ENCODE peak calls at places on chromosome 9, in four cellular contexts. H is right lobe of liver, K is caudate nucleus, T is heart right ventricle. R is an unnamed sample.

GRCh38 chr9:101486693-101487442 is 46.8 kb upstream of the RNF20 start:
- DNase-seq in H (peak), K (peak), T (peak), R (peak)

GRCh38 chr9:116154334-116154975 is 864 bp downstream of the PAPPA start:
- DNase-seq in H (no peak), K (no peak), T (no peak), R (no peak)

GRCh38 chr9:87395804-87396458 is 101.7 kb upstream of the DAPK1 start:
- DNase-seq in H (peak), K (no peak), T (no peak), R (no peak)

GRCh38 chr9:106718996-106719395 is 144.0 kb upstream of the ZNF462 start:
- DNase-seq in H (no peak), K (no peak), T (no peak), R (no peak)

GRCh38 chr9:117461386-117461785 is 46.5 kb upstream of the ASTN2 start:
- DNase-seq in H (no peak), K (no peak), T (no peak), R (no peak)

GRCh38 chr9:21311888-21312287 is 6.8 kb upstream of the IFNA5 start:
- DNase-seq in H (no peak), K (no peak), T (no peak), R (no peak)

GRCh38 chr9:37944671-37945481 is 40.9 kb upstream of the SLC25A51 start:
- DNase-seq in H (no peak), K (no peak), T (no peak), R (no peak)

GRCh38 chr9:77488439-77489126 is 159.5 kb downstream of the GNA14 start:
- DNase-seq in H (no peak), K (no peak), T (no peak), R (no peak)

GRCh38 chr9:72154468-72155281 is 5.4 kb downstream of the GDA start:
- DNase-seq in H (peak), K (no peak), T (no peak), R (no peak)

GRCh38 chr9:89814340-89815040 is 209.7 kb downstream of the GADD45G start:
- DNase-seq in H (no peak), K (no peak), T (no peak), R (no peak)

GRCh38 chr9:134477927-134478326 is 151.7 kb downstream of the RXRA start:
- DNase-seq in H (no peak), K (no peak), T (no peak), R (no peak)

GRCh38 chr9:88889386-88889785 is 101.9 kb upstream of the S1PR3 start:
- DNase-seq in H (no peak), K (no peak), T (no peak), R (no peak)

GRCh38 chr9:34256104-34256503 is 73.0 kb downstream of the KIF24 start:
- DNase-seq in H (no peak), K (no peak), T (no peak), R (no peak)

GRCh38 chr9:35490155-35490909 is 421 bp downstream of the RUSC2 start:
- DNase-seq in H (peak), K (peak), T (no peak), R (peak)

GRCh38 chr9:38118862-38119435 is 49.9 kb upstream of the SHB start:
- DNase-seq in H (peak), K (no peak), T (no peak), R (no peak)

GRCh38 chr9:135282001-135282731 is 194.7 kb downstream of the OLFM1 start:
- DNase-seq in H (peak), K (peak), T (peak), R (peak)

GRCh38 chr9:19924090-19924489 is 135.3 kb upstream of the SLC24A2 start:
- DNase-seq in H (no peak), K (no peak), T (no peak), R (no peak)

GRCh38 chr9:35628389-35628991 is 10.3 kb upstream of the CD72 start:
- DNase-seq in H (peak), K (no peak), T (no peak), R (no peak)

DNA sequence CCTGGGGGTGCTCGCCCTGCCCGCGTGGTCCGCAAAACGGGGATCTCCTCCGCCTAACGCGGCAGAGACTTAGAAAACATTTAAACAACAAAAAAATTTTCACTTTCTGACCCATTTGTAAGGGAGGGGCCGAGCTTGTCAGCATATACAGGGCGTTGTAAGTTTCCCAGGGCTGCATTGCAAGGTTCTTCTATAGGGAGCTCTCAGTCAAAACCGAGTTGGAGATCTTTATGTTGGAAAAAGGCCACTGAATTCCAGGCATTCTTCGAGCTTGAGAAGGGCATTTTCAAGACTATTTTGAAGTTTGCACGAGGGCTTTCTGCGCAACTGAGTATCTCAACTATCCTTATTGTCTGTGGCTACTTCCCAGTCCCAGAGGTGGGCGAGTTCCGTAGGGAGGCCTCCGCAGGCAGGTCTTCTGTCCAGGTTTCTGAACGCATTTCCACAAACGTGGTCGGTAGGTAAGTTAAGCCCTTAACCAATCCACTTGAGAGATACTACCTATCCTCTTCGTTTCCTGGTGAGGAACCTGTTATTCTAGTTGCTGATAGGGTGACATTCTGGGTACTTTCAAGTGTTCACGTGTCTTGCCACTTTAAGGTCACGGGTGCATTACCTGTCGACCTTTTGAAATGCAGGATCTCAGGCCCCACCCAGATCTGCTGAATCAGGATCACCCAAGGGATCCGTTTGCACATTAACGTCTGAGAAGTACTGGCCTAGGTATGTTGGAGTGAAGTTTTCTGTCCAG is 51.5 kb upstream of the TJP2 start:
- DNase-seq in H (peak), K (no peak), T (peak), R (no peak)
- H3K27ac ChIP-seq in H (peak), K (peak), T (peak), R (peak)

DNA sequence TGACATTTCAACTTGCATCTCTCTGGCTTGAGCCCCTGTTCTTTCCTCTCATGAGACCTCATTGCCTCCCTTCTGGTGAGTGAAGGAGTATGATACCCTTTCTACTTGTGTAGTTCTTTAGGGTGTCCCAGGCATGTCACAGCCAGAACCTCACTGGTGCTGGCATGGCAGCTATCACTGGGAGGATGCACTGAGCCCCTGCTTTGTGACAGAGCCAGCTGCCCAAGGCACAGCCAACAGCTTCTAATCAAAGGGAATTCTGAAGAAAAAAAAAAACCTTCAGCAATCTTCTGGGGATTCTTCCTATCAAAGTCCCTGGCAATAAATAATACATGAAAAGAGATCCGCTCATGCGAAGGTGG is 652.6 kb upstream of the KLF4 start:
- DNase-seq in H (no peak), K (no peak), T (no peak), R (no peak)
- H3K27ac ChIP-seq in H (peak), K (peak), T (peak), R (peak)

GRCh38 chr9:130192600-130192999 is 20.4 kb downstream of the NCS1 start:
- DNase-seq in H (no peak), K (no peak), T (no peak), R (no peak)
- H3K27ac ChIP-seq in H (no peak), K (peak), T (no peak), R (peak)

GRCh38 chr9:125750656-125751035 is 3.5 kb downstream of the PBX3 start:
- DNase-seq in H (no peak), K (no peak), T (no peak), R (no peak)
- H3K27ac ChIP-seq in H (peak), K (no peak), T (peak), R (no peak)

DNA sequence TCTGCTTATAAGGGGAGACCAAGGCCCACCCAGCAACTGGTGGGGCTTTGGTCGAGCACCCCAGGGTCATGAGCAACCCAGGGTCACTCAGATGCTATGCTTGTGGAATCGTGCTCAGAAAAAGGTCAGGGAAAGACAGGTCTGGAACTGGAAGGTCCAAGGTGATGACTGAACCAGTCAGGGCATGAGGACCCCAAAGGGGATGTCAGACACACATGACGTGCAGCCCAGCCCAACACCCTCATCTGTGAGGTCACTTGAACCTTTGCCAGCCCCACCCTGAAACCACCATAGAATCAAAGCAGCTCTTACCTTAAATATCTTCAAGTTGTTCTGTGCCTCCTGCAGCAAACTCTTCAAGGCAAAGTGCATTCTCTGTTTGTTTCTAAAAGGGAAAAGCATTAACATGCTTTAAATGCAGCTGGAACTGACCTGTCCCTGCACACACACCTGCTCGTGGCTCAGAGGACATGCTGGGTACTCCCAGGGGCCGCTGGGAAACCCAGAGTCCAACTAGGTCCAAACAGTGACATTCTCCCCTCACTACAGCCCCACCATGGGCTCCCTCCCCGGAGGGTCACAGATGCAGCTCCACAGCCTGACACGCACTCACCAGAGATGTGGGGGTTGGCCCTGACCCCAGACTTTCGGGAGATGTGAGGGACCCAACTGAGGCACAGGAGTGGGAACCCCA is 29.4 kb downstream of the IPPK start:
- DNase-seq in H (no peak), K (no peak), T (no peak), R (no peak)
- H3K27ac ChIP-seq in H (no peak), K (no peak), T (no peak), R (no peak)

DNA sequence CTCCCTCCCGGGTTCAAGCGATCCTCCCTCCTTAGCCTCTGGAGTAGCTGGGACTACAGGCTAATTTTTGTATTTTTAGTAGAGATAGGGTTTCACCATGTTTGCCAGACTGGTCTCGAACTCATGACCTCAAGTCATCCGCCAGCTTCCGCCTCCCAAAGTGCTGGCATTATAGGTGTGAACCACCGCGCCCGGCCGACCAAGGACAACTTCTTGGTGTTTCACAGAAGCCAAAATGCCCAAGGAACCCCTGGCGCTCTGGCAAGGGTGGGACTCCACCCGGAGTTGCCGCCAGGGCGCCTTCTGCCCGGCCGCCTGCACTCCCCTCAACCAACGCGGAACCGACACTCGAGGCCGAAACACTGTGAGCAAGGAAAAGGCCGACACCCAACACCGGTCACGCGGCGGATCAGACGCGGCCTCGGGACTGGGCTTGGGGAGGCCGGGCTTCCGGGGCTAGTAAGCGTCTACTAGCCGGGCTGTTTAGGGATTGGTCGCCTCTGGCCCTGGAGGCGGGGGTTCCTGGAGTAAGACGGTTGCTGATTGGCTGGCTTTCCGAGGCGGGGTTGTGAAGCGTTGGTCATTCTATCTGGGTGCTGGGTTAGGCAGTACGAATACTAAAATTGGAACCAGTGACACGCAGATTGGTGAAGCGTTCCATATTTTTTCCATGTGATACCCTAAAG is 7.7 kb upstream of the CFAP157 start:
- DNase-seq in H (peak), K (peak), T (peak), R (peak)
- H3K27ac ChIP-seq in H (peak), K (peak), T (peak), R (peak)